ENCODE peak calls at places on chromosomes 1 and 21, in eight cellular contexts. P, D, H, B, X, M, V and O are unnamed samples.

GRCh38 chr1:94039514-94039870 is 81.5 kb downstream of the ABCA4 start:
- DNase-seq in P (peak; percentile 57), D (peak; percentile 47), H (peak; percentile 62), B (peak; percentile 5), X (peak; percentile 71), M (peak; percentile 79), V (peak; percentile 69), O (peak; percentile 76)

GRCh38 chr1:198751741-198752140 is 112.9 kb downstream of the PTPRC start:
- DNase-seq in P (no peak), D (no peak), H (no peak), B (no peak), X (no peak), M (no peak), V (no peak), O (no peak)

GRCh38 chr1:92567211-92567868 is 80.6 kb upstream of the GFI1 start:
- DNase-seq in P (no peak), D (no peak), H (peak; percentile 88), B (no peak), X (peak; percentile 70), M (peak; percentile 57), V (no peak), O (no peak)

GRCh38 chr1:2981388-2981787 is 39.9 kb upstream of the ACTRT2 start:
- DNase-seq in P (no peak), D (no peak), H (no peak), B (no peak), X (no peak), M (no peak), V (no peak), O (no peak)

GRCh38 chr1:2070016-2070415 is 19.8 kb downstream of the PRKCZ start:
- DNase-seq in P (no peak), D (no peak), H (no peak), B (no peak), X (no peak), M (no peak), V (no peak), O (no peak)

GRCh38 chr1:150574260-150575071 is 4.9 kb downstream of the MCL1 start:
- DNase-seq in P (no peak), D (no peak), H (no peak), B (no peak), X (no peak), M (peak; percentile 37), V (no peak), O (no peak)

GRCh38 chr21:31665397-31665796 is 5.9 kb downstream of the SOD1 start:
- DNase-seq in P (no peak), D (no peak), H (peak; percentile 54), B (no peak), X (no peak), M (peak; percentile 62), V (peak; percentile 23), O (no peak)

GRCh38 chr1:148372731-148373130 is 110.4 kb downstream of the PPIAL4G start:
- DNase-seq in P (no peak), D (peak; percentile 26), H (peak; percentile 44), B (no peak), X (no peak), M (peak; percentile 64), V (no peak), O (no peak)

GRCh38 chr1:53559854-53560571 is 100.8 kb downstream of the DMRTB1 start:
- DNase-seq in P (no peak), D (no peak), H (no peak), B (no peak), X (no peak), M (no peak), V (no peak), O (no peak)

GRCh38 chr1:2314297-2314802 is 77.0 kb downstream of the MORN1 start:
- DNase-seq in P (peak; percentile 40), D (no peak), H (peak; percentile 36), B (no peak), X (peak; percentile 64), M (peak; percentile 72), V (peak; percentile 46), O (peak; percentile 79)

GRCh38 chr1:226569879-226570547 is 21.4 kb downstream of the STUM start:
- DNase-seq in P (no peak), D (no peak), H (no peak), B (no peak), X (no peak), M (peak; percentile 37), V (peak; percentile 31), O (no peak)

GRCh38 chr1:99004270-99005141 is at the start of gene PLPPR5:
- DNase-seq in P (no peak), D (no peak), H (peak; percentile 19), B (no peak), X (peak; percentile 18), M (peak; percentile 68), V (no peak), O (no peak)

GRCh38 chr1:244920911-244921310 is 56.6 kb upstream of the HNRNPU start:
- DNase-seq in P (no peak), D (no peak), H (peak; percentile 30), B (no peak), X (no peak), M (no peak), V (no peak), O (no peak)

GRCh38 chr21:42061866-42062542 is 9.1 kb upstream of the UMODL1 start:
- DNase-seq in P (no peak), D (peak; percentile 57), H (no peak), B (no peak), X (no peak), M (peak; percentile 20), V (no peak), O (no peak)

GRCh38 chr1:173489929-173490328 is 12.8 kb downstream of the PRDX6 start:
- DNase-seq in P (no peak), D (no peak), H (no peak), B (no peak), X (no peak), M (no peak), V (no peak), O (no peak)

GRCh38 chr1:54883349-54884102 is 3.5 kb downstream of the DHCR24 start:
- DNase-seq in P (no peak), D (no peak), H (peak; percentile 29), B (no peak), X (peak; percentile 79), M (peak; percentile 62), V (no peak), O (no peak)

GRCh38 chr1:12412439-12412838 is 182.6 kb downstream of the VPS13D start:
- DNase-seq in P (no peak), D (no peak), H (no peak), B (no peak), X (no peak), M (no peak), V (no peak), O (no peak)

GRCh38 chr1:172107261-172107820 is 266.0 kb downstream of the DNM3 start:
- DNase-seq in P (no peak), D (no peak), H (peak; percentile 12), B (no peak), X (peak; percentile 31), M (no peak), V (no peak), O (no peak)
- H3K27ac ChIP-seq in P (peak overlapping the region; percentile 5), D (no peak overlapping the region), H (no peak overlapping the region), B (no peak overlapping the region), X (no peak overlapping the region), M (no peak overlapping the region), V (no peak overlapping the region), O (no peak overlapping the region)

GRCh38 chr1:201248721-201249559 is 34.4 kb upstream of the PKP1 start:
- DNase-seq in P (no peak), D (no peak), H (no peak), B (no peak), X (no peak), M (no peak), V (no peak), O (no peak)

GRCh38 chr1:201250326-201251011 is 32.8 kb upstream of the PKP1 start:
- DNase-seq in P (no peak), D (no peak), H (no peak), B (no peak), X (no peak), M (no peak), V (no peak), O (no peak)

GRCh38 chr1:201251851-201252430 is 31.4 kb upstream of the PKP1 start:
- DNase-seq in P (no peak), D (no peak), H (no peak), B (no peak), X (no peak), M (no peak), V (no peak), O (no peak)

GRCh38 chr1:201252833-201253810 is 30.2 kb upstream of the PKP1 start:
- DNase-seq in P (no peak), D (no peak), H (no peak), B (no peak), X (no peak), M (no peak), V (no peak), O (no peak)

DNA sequence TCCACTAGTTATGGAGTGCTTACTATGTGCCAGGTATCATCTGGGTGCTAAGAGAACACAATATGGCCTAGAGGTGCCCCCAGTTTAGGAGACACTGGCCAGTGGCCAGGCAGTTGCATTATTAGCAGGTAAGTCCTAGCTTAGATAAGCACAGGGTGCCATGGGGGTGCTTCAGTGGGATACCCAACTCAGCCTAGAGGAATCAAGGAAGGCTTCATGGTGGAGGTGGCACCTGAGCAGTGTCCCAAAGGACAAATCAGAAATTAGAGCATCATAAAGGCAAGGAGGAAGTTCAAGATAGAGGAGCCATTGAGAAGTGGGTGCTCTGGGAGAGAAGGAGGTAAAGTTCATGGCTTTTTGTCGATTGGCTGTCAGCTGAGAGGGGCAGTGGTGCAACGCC is 31.9 kb upstream of the PKP1 start:
- DNase-seq in P (no peak), D (no peak), H (no peak), B (no peak), X (no peak), M (no peak), V (no peak), O (no peak)
- H3K4me3 ChIP-seq in P (no peak overlapping the region), D (no peak overlapping the region), H (no peak overlapping the region), B (no peak overlapping the region), X (no peak overlapping the region), M (no peak overlapping the region), V (no peak overlapping the region), O (no peak overlapping the region)

GRCh38 chr21:45407629-45408247 is 2.8 kb downstream of the COL18A1 start:
- DNase-seq in P (no peak), D (no peak), H (no peak), B (no peak), X (no peak), M (no peak), V (no peak), O (no peak)

GRCh38 chr21:45408271-45408791 is 3.4 kb downstream of the COL18A1 start:
- DNase-seq in P (no peak), D (no peak), H (no peak), B (no peak), X (no peak), M (no peak), V (no peak), O (peak; percentile 39)

GRCh38 chr21:45409466-45410150 is 4.6 kb downstream of the COL18A1 start:
- DNase-seq in P (no peak), D (no peak), H (no peak), B (no peak), X (no peak), M (no peak), V (no peak), O (no peak)

GRCh38 chr21:45410151-45410864 is 5.3 kb downstream of the COL18A1 start:
- DNase-seq in P (no peak), D (no peak), H (no peak), B (no peak), X (no peak), M (no peak), V (no peak), O (no peak)

GRCh38 chr21:45408811-45409261 is 3.9 kb downstream of the COL18A1 start:
- DNase-seq in P (no peak), D (no peak), H (no peak), B (no peak), X (no peak), M (no peak), V (no peak), O (peak; percentile 22)
- H3K27ac ChIP-seq in P (no peak overlapping the region), D (no peak overlapping the region), H (no peak overlapping the region), B (peak overlapping the region; percentile 64), X (no peak overlapping the region), M (no peak overlapping the region), V (no peak overlapping the region), O (no peak overlapping the region)

GRCh38 chr1:36160388-36160948 is 4.5 kb downstream of the MAP7D1 start:
- DNase-seq in P (no peak), D (no peak), H (no peak), B (no peak), X (no peak), M (no peak), V (no peak), O (no peak)
- H3K4me3 ChIP-seq in P (peak overlapping the region; percentile 53), D (peak overlapping the region; percentile 78), H (peak overlapping the region; percentile 32), B (peak overlapping the region; percentile 59), X (peak overlapping the region; percentile 69), M (peak overlapping the region; percentile 70), V (peak overlapping the region; percentile 33), O (peak overlapping the region; percentile 54)